ENCODE peak calls at places on chromosomes 13 and 19, in seven cellular contexts. B, Y, H, V, A, I and X are unnamed samples.

GRCh38 chr13:90032841-90033493 is 1314.5 kb upstream of the MIR17HG start:
- DNase-seq in B (no peak), Y (no peak), H (no peak), V (no peak), A (no peak), I (no peak), X (no peak)

GRCh38 chr13:51935326-51936171 is 73.8 kb downstream of the CCDC70 start:
- DNase-seq in B (no peak), Y (peak), H (no peak), V (peak), A (peak), I (no peak), X (peak)

GRCh38 chr13:21738636-21739035 is 67.8 kb downstream of the FGF9 start:
- DNase-seq in B (no peak), Y (no peak), H (no peak), V (no peak), A (no peak), I (no peak), X (no peak)

GRCh38 chr13:44303681-44304432 is 69.8 kb upstream of the SERP2 start:
- DNase-seq in B (peak), Y (peak), H (no peak), V (no peak), A (peak), I (no peak), X (peak)

GRCh38 chr13:113009743-113010509 is 40.9 kb downstream of the MCF2L start:
- DNase-seq in B (no peak), Y (no peak), H (no peak), V (no peak), A (no peak), I (peak), X (no peak)

GRCh38 chr13:110616103-110617101 is 1.1 kb downstream of the NAXD start:
- DNase-seq in B (peak), Y (peak), H (peak), V (peak), A (peak), I (peak), X (peak)

GRCh38 chr13:35649162-35649561 is 172.7 kb upstream of the MAB21L1 start:
- DNase-seq in B (no peak), Y (no peak), H (peak), V (no peak), A (no peak), I (no peak), X (peak)

GRCh38 chr13:98577823-98578285 is 947 bp upstream of the STK24 start:
- DNase-seq in B (peak), Y (peak), H (no peak), V (no peak), A (peak), I (peak), X (no peak)

GRCh38 chr13:107277911-107278310 is 710.0 kb upstream of the ARGLU1 start:
- DNase-seq in B (no peak), Y (no peak), H (no peak), V (no peak), A (no peak), I (no peak), X (no peak)

GRCh38 chr19:44677019-44677809 is 5.9 kb downstream of the CEACAM19 start:
- DNase-seq in B (no peak), Y (no peak), H (peak), V (no peak), A (no peak), I (no peak), X (peak)

GRCh38 chr13:21297452-21297851 is 121.0 kb downstream of the MRPL57 start:
- DNase-seq in B (no peak), Y (no peak), H (peak), V (no peak), A (no peak), I (no peak), X (peak)

GRCh38 chr19:49492573-49493411 is 3.4 kb upstream of the RPS11 start:
- DNase-seq in B (no peak), Y (no peak), H (no peak), V (no peak), A (no peak), I (peak), X (no peak)

GRCh38 chr19:17125728-17126677 is 50.4 kb downstream of the MYO9B start:
- DNase-seq in B (peak), Y (peak), H (no peak), V (peak), A (peak), I (no peak), X (peak)

GRCh38 chr13:40477623-40478608 is 188.5 kb downstream of the FOXO1 start:
- DNase-seq in B (peak), Y (peak), H (no peak), V (no peak), A (no peak), I (peak), X (peak)

GRCh38 chr13:72463561-72463960 is 263.9 kb downstream of the MZT1 start:
- DNase-seq in B (no peak), Y (peak), H (no peak), V (no peak), A (no peak), I (no peak), X (peak)

GRCh38 chr13:75789451-75790197 is 153.5 kb downstream of the LMO7 start:
- DNase-seq in B (no peak), Y (no peak), H (no peak), V (no peak), A (no peak), I (no peak), X (no peak)

GRCh38 chr19:44662686-44663085 is 8.6 kb upstream of the CEACAM19 start:
- DNase-seq in B (no peak), Y (no peak), H (peak), V (no peak), A (no peak), I (no peak), X (peak)

GRCh38 chr13:99303863-99304521 is 3.2 kb downstream of the GPR183 start:
- DNase-seq in B (no peak), Y (peak), H (no peak), V (no peak), A (no peak), I (no peak), X (no peak)

GRCh38 chr19:48353682-48354081 is 10.1 kb downstream of the TMEM143 start:
- DNase-seq in B (no peak), Y (no peak), H (no peak), V (no peak), A (no peak), I (no peak), X (no peak)

GRCh38 chr19:13164370-13165090 is 14.3 kb downstream of the IER2 start:
- DNase-seq in B (peak), Y (peak), H (peak), V (peak), A (peak), I (peak), X (peak)

GRCh38 chr19:45161715-45162463 is 1.1 kb upstream of the NKPD1 start:
- DNase-seq in B (peak), Y (no peak), H (no peak), V (peak), A (peak), I (no peak), X (peak)

GRCh38 chr13:64180756-64181155 is 2765.1 kb upstream of the PCDH20 start:
- DNase-seq in B (no peak), Y (no peak), H (no peak), V (no peak), A (no peak), I (no peak), X (no peak)

GRCh38 chr19:588758-589692 is 656 bp upstream of the HCN2 start:
- DNase-seq in B (no peak), Y (no peak), H (no peak), V (peak), A (no peak), I (no peak), X (no peak)

GRCh38 chr13:105202384-105202783 is 1333.1 kb downstream of the EFNB2 start:
- DNase-seq in B (no peak), Y (no peak), H (no peak), V (peak), A (no peak), I (no peak), X (peak)

DNA sequence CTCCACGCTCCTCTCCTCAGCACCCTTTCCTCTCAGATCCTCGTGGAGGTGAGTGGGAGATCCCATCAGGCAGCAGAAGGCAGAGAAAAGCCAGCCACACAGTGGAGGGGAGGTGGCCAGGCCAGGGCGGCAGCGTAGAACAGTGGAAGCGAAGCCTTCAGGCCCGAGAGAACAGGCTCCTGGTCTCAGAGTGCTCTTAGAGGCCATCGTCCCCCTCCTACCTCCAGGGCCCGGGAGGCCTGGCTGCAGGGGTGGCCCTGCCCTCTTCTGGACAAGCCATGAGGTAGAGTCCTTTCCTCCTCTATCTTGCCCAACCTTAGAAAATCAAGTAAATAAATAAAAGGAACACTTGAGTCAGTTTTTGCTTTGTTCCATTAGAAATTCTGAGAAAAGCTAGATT is 202.0 kb downstream of the KATNAL1 start:
- DNase-seq in B (no peak), Y (peak), H (no peak), V (peak), A (peak), I (no peak), X (no peak)
- TF ChIP-seq CTCF in B (no peak), Y (peak), H (no peak), V (peak), A (no peak), I (peak), X (peak)

DNA sequence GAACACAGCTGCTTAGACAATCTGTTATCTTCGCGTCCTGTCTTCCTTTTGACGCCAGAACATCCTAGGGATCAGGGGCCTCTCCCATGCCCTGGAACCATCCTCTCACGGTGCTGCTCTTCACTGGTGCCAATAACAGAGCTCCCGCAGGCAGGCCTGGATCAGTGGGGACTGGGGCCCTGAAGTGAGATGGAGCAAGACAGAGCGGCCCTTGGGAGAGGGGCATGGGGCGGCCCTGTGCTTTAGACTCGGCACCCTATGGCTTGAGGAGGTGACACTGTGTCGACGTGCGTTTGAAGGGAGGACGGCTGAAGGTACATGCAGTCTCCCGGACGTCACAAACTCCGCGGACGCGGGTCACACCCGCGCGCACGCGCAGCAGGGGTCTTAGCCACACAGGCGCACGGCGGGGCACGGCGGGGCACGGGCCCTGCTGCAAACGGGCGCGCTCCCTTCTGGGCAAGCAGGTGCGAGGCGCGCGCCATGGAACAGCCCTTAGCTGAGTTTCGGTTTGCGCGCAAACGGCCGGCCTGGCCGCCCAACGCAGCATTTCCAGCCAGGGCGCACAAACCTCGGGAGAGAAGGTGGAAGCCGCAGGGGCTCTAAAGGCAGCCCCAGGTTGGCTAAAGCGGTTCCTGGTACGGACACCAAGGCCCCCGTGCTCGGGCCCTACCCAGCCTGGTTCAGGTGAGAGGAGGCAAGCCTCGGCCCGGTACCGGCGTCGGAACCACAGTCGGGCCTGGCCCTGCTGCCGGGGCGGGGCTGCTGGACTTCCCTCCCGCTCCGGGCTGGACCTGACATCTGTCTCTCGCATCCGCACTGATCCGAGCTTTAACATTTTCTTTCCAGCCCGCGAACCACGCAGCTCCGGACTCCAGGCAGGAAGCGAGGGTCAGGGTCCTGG is 16.5 kb upstream of the RNF17 start:
- DNase-seq in B (no peak), Y (no peak), H (no peak), V (peak), A (no peak), I (no peak), X (peak)
- H3K4me3 ChIP-seq in B (peak), Y (no peak), H (peak), V (peak), A (peak), I (no peak), X (peak)

GRCh38 chr13:49217962-49218492 is 2.1 kb upstream of the MLNR start:
- DNase-seq in B (no peak), Y (no peak), H (no peak), V (no peak), A (no peak), I (no peak), X (no peak)

GRCh38 chr13:49213997-49214916 is 5.9 kb upstream of the MLNR start:
- DNase-seq in B (no peak), Y (no peak), H (no peak), V (no peak), A (no peak), I (no peak), X (no peak)

GRCh38 chr13:49213539-49213938 is 6.6 kb upstream of the MLNR start:
- DNase-seq in B (no peak), Y (no peak), H (no peak), V (no peak), A (no peak), I (no peak), X (no peak)

GRCh38 chr13:49216334-49216733 is 3.8 kb upstream of the MLNR start:
- DNase-seq in B (no peak), Y (no peak), H (no peak), V (no peak), A (no peak), I (no peak), X (no peak)

DNA sequence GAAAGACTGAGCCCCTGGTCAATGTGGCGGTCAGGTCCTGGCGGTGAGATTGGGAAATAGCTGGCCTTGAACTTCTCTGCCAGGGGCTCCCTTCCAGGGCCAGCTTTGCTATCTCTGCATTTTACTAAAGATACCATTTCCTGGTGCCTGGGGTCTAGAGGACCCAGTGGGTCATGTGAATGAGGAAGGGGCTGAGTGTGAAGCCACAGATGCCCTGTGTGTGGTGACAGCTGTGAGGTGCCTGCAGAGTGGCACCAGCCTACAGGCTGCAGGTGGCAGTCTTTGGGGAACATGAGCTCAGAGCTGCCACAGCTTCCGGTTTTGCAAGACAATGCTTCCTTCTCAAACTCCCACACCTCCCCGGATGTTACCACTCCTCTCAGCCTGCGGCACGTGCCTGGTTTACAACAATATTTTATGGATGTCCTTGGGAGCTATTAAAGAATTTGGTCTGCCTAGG is 5.2 kb upstream of the MLNR start:
- DNase-seq in B (no peak), Y (peak), H (no peak), V (no peak), A (peak), I (peak), X (peak)
- TF ChIP-seq CTCF in B (no peak), Y (no peak), H (no peak), V (no peak), A (no peak), I (peak), X (no peak)

DNA sequence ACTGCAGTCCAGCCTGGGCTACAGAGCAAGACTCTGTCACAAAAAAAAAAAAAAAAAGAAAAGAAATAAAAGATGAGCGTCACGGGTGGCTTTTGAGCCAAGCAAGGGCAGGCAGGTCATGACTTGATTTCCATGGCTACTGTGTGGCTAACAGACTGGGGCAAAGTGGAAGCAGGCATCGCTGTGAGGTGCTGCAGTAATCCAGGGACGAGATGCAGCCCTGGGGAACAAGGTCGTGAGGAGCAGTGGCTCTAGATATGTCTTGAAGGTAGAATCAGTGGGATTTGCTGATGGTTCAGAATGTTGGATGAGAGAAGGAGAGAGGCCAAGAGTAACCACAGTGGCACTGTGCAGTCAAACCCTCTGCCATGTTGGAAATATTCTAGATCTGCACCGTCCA is 14.2 kb downstream of the HAS1 start:
- DNase-seq in B (no peak), Y (no peak), H (no peak), V (no peak), A (no peak), I (no peak), X (no peak)
- H3K4me3 ChIP-seq in B (no peak), Y (no peak), H (no peak), V (no peak), A (no peak), I (no peak), X (no peak)

DNA sequence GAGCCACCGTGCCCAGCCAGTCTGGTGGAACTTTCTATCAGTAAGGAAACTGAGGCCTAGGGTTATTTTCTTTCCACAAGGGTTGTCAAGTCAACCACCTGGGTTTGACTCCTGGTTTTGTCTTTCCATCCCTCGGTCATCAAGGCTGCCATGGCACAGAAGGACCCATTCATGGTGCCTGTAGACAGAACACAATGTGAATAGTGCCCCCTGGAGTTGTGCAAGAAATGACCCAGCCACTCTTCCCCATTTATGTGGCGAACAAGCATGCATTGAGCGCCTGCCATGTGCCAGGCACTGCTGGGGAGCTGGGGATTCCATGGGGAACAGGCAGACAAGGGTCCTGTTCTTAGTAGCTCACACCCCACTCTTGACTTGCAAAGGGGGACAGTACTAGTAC is 4.1 kb downstream of the SMARCA4 start:
- DNase-seq in B (no peak), Y (no peak), H (no peak), V (no peak), A (no peak), I (no peak), X (no peak)
- TF ChIP-seq CTCF in B (no peak), Y (no peak), H (no peak), V (peak), A (no peak), I (peak), X (no peak)

GRCh38 chr19:55069859-55070225 is 5.8 kb upstream of the EPS8L1 start:
- DNase-seq in B (no peak), Y (no peak), H (no peak), V (no peak), A (no peak), I (no peak), X (no peak)

GRCh38 chr19:55069137-55069858 is 6.3 kb upstream of the RDH13 start:
- DNase-seq in B (peak), Y (peak), H (no peak), V (peak), A (peak), I (no peak), X (no peak)

GRCh38 chr19:55067869-55068268 is 4.9 kb upstream of the RDH13 start:
- DNase-seq in B (no peak), Y (no peak), H (no peak), V (no peak), A (no peak), I (no peak), X (no peak)

GRCh38 chr19:55070755-55071502 is 4.7 kb upstream of the EPS8L1 start:
- DNase-seq in B (no peak), Y (peak), H (peak), V (no peak), A (peak), I (no peak), X (peak)

GRCh38 chr19:55068803-55069136 is 5.8 kb upstream of the RDH13 start:
- DNase-seq in B (no peak), Y (no peak), H (no peak), V (no peak), A (no peak), I (no peak), X (no peak)
- H3K4me3 ChIP-seq in B (no peak), Y (no peak), H (no peak), V (peak), A (peak), I (peak), X (no peak)

DNA sequence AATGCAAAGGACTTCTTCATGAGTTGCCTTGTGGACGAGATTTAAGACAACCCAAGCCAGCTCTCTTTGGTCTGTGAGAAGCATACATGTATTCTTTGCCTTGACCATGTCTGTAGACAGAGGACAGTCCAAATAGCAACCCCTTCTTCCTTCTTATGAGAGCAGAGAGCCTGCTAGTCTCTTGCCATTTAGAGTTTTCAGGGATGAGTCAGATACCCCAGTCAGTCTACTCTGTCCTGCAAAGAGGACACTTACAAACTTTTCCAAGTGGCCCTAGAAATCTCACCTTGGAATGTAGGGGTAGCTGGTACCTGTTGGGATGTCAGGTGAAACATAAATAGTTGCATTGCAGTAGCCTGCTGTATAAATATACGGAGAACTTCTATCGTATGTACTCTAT is 36.7 kb downstream of the DNAJC3 start:
- DNase-seq in B (no peak), Y (no peak), H (peak), V (no peak), A (no peak), I (no peak), X (no peak)
- TF ChIP-seq CTCF in B (no peak), Y (no peak), H (no peak), V (no peak), A (no peak), I (no peak), X (no peak)

DNA sequence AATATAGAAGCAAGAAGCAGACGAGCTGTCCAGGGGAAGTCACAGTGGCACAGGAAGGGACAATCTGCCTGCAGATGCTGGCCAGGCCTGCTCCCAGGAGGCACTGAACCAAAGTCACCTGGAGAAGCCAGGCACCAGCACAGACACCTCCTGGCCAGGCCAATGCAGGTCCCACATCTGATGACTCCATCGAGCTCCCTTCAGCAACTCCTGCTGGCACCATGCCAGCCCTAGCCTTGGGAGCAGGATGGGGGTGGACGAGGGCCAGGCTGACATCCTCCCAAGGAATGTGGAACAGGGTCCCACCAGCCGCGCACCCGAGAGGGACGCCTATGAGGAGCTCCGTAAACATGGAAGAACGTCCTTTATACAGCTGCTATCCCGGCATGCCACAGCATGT is 22.4 kb upstream of the ISYNA1 start:
- DNase-seq in B (peak), Y (peak), H (peak), V (no peak), A (peak), I (no peak), X (peak)
- H3K4me3 ChIP-seq in B (peak), Y (no peak), H (no peak), V (no peak), A (no peak), I (no peak), X (no peak)

GRCh38 chr13:27535546-27535945 is 84.8 kb downstream of the LNX2 start:
- DNase-seq in B (no peak), Y (no peak), H (peak), V (peak), A (no peak), I (no peak), X (no peak)
- TF ChIP-seq CTCF in B (no peak), Y (peak), H (peak), V (peak), A (no peak), I (no peak), X (no peak)